ENCODE peak calls at places on chromosomes 4 and X, in ten cellular contexts. One of them, this sample, is unnamed.

GRCh38 chr4:138981930-138982390 is 33.6 kb upstream of the NOCT start:
- DNase-seq in activated naive CD4-positive, alpha-beta T cell treated with anti-CD3 and anti-CD28 coated beads, Interleukin-2, amount 50 U/mL, for 72 hours: no peak
- DNase-seq in HuH-7.5: peak
- DNase-seq in KBM-7: peak
- DNase-seq in NCI-H1417: no peak
- DNase-seq in NCI-H510A treated with DMSO at 0.1 percent for 48 hours: peak
- DNase-seq in hippocampal formation: no peak
- DNase-seq in T-helper 2 cell: no peak
- DNase-seq in progenitor cell of endocrine pancreas: no peak
- DNase-seq in body of pancreas: peak
- DNase-seq in this sample: peak

GRCh38 chr4:26496207-26496783 is 6.0 kb upstream of the CCKAR start:
- DNase-seq in HuH-7.5: no peak
- DNase-seq in hippocampal formation: no peak
- DNase-seq in NCI-H1417: no peak
- DNase-seq in KBM-7: peak
- DNase-seq in body of pancreas: no peak
- DNase-seq in T-helper 2 cell: no peak
- DNase-seq in progenitor cell of endocrine pancreas: no peak
- DNase-seq in activated naive CD4-positive, alpha-beta T cell treated with anti-CD3 and anti-CD28 coated beads, Interleukin-2, amount 50 U/mL, for 72 hours: no peak
- DNase-seq in NCI-H510A treated with DMSO at 0.1 percent for 48 hours: no peak
- DNase-seq in this sample: peak

GRCh38 chr4:82562553-82562854 is 716 bp upstream of the TMEM150C start:
- DNase-seq in hippocampal formation: no peak
- DNase-seq in NCI-H510A treated with DMSO at 0.1 percent for 48 hours: no peak
- DNase-seq in body of pancreas: no peak
- DNase-seq in progenitor cell of endocrine pancreas: no peak
- DNase-seq in KBM-7: no peak
- DNase-seq in NCI-H1417: no peak
- DNase-seq in HuH-7.5: peak
- DNase-seq in T-helper 2 cell: no peak
- DNase-seq in activated naive CD4-positive, alpha-beta T cell treated with anti-CD3 and anti-CD28 coated beads, Interleukin-2, amount 50 U/mL, for 72 hours: no peak
- DNase-seq in this sample: no peak

GRCh38 chr4:25713812-25714211 is 58.2 kb downstream of the SLC34A2 start:
- DNase-seq in T-helper 2 cell: no peak
- DNase-seq in HuH-7.5: no peak
- DNase-seq in NCI-H1417: no peak
- DNase-seq in hippocampal formation: no peak
- DNase-seq in progenitor cell of endocrine pancreas: no peak
- DNase-seq in body of pancreas: no peak
- DNase-seq in NCI-H510A treated with DMSO at 0.1 percent for 48 hours: no peak
- DNase-seq in KBM-7: no peak
- DNase-seq in activated naive CD4-positive, alpha-beta T cell treated with anti-CD3 and anti-CD28 coated beads, Interleukin-2, amount 50 U/mL, for 72 hours: no peak
- DNase-seq in this sample: no peak

GRCh38 chr4:153521467-153521866 is 55.3 kb downstream of the TMEM131L start:
- DNase-seq in KBM-7: no peak
- DNase-seq in body of pancreas: no peak
- DNase-seq in HuH-7.5: no peak
- DNase-seq in activated naive CD4-positive, alpha-beta T cell treated with anti-CD3 and anti-CD28 coated beads, Interleukin-2, amount 50 U/mL, for 72 hours: no peak
- DNase-seq in progenitor cell of endocrine pancreas: no peak
- DNase-seq in NCI-H1417: no peak
- DNase-seq in NCI-H510A treated with DMSO at 0.1 percent for 48 hours: no peak
- DNase-seq in T-helper 2 cell: peak
- DNase-seq in hippocampal formation: no peak
- DNase-seq in this sample: no peak

GRCh38 chrX:42176790-42177189 is 253.4 kb upstream of the CASK start:
- DNase-seq in KBM-7: no peak
- DNase-seq in progenitor cell of endocrine pancreas: no peak
- DNase-seq in hippocampal formation: no peak
- DNase-seq in NCI-H1417: peak
- DNase-seq in HuH-7.5: no peak
- DNase-seq in body of pancreas: peak
- DNase-seq in NCI-H510A treated with DMSO at 0.1 percent for 48 hours: peak
- DNase-seq in activated naive CD4-positive, alpha-beta T cell treated with anti-CD3 and anti-CD28 coated beads, Interleukin-2, amount 50 U/mL, for 72 hours: no peak
- DNase-seq in T-helper 2 cell: no peak
- DNase-seq in this sample: no peak

GRCh38 chrX:68504237-68504636 is 5.4 kb downstream of the YIPF6 start:
- DNase-seq in body of pancreas: no peak
- DNase-seq in T-helper 2 cell: no peak
- DNase-seq in activated naive CD4-positive, alpha-beta T cell treated with anti-CD3 and anti-CD28 coated beads, Interleukin-2, amount 50 U/mL, for 72 hours: peak
- DNase-seq in NCI-H1417: no peak
- DNase-seq in NCI-H510A treated with DMSO at 0.1 percent for 48 hours: no peak
- DNase-seq in progenitor cell of endocrine pancreas: no peak
- DNase-seq in HuH-7.5: no peak
- DNase-seq in KBM-7: no peak
- DNase-seq in hippocampal formation: no peak
- DNase-seq in this sample: peak

GRCh38 chr4:5143940-5144339 is 92.7 kb downstream of the STK32B start:
- DNase-seq in activated naive CD4-positive, alpha-beta T cell treated with anti-CD3 and anti-CD28 coated beads, Interleukin-2, amount 50 U/mL, for 72 hours: no peak
- DNase-seq in T-helper 2 cell: no peak
- DNase-seq in KBM-7: no peak
- DNase-seq in progenitor cell of endocrine pancreas: no peak
- DNase-seq in hippocampal formation: no peak
- DNase-seq in NCI-H1417: no peak
- DNase-seq in NCI-H510A treated with DMSO at 0.1 percent for 48 hours: no peak
- DNase-seq in body of pancreas: no peak
- DNase-seq in HuH-7.5: no peak
- DNase-seq in this sample: no peak

GRCh38 chr4:15320116-15320515 is 107.7 kb upstream of the C1QTNF7 start:
- DNase-seq in body of pancreas: no peak
- DNase-seq in NCI-H1417: no peak
- DNase-seq in HuH-7.5: no peak
- DNase-seq in T-helper 2 cell: no peak
- DNase-seq in activated naive CD4-positive, alpha-beta T cell treated with anti-CD3 and anti-CD28 coated beads, Interleukin-2, amount 50 U/mL, for 72 hours: no peak
- DNase-seq in NCI-H510A treated with DMSO at 0.1 percent for 48 hours: no peak
- DNase-seq in KBM-7: no peak
- DNase-seq in progenitor cell of endocrine pancreas: no peak
- DNase-seq in hippocampal formation: no peak
- DNase-seq in this sample: no peak

GRCh38 chr4:151206241-151207005 is 70.5 kb upstream of the PRSS48 start:
- DNase-seq in activated naive CD4-positive, alpha-beta T cell treated with anti-CD3 and anti-CD28 coated beads, Interleukin-2, amount 50 U/mL, for 72 hours: no peak
- DNase-seq in hippocampal formation: no peak
- DNase-seq in body of pancreas: no peak
- DNase-seq in NCI-H510A treated with DMSO at 0.1 percent for 48 hours: no peak
- DNase-seq in NCI-H1417: no peak
- DNase-seq in HuH-7.5: no peak
- DNase-seq in progenitor cell of endocrine pancreas: no peak
- DNase-seq in T-helper 2 cell: no peak
- DNase-seq in KBM-7: no peak
- DNase-seq in this sample: no peak

GRCh38 chrX:123962006-123962485 is 540 bp downstream of the STAG2 start:
- DNase-seq in body of pancreas: peak
- DNase-seq in NCI-H510A treated with DMSO at 0.1 percent for 48 hours: peak
- DNase-seq in KBM-7: no peak
- DNase-seq in hippocampal formation: peak
- DNase-seq in activated naive CD4-positive, alpha-beta T cell treated with anti-CD3 and anti-CD28 coated beads, Interleukin-2, amount 50 U/mL, for 72 hours: no peak
- DNase-seq in NCI-H1417: no peak
- DNase-seq in progenitor cell of endocrine pancreas: no peak
- DNase-seq in HuH-7.5: no peak
- DNase-seq in T-helper 2 cell: no peak
- DNase-seq in this sample: no peak

GRCh38 chr4:185005209-185005819 is 13.0 kb upstream of the HELT start:
- DNase-seq in NCI-H510A treated with DMSO at 0.1 percent for 48 hours: peak
- DNase-seq in NCI-H1417: peak
- DNase-seq in KBM-7: peak
- DNase-seq in hippocampal formation: peak
- DNase-seq in activated naive CD4-positive, alpha-beta T cell treated with anti-CD3 and anti-CD28 coated beads, Interleukin-2, amount 50 U/mL, for 72 hours: no peak
- DNase-seq in body of pancreas: peak
- DNase-seq in HuH-7.5: no peak
- DNase-seq in progenitor cell of endocrine pancreas: peak
- DNase-seq in T-helper 2 cell: peak
- DNase-seq in this sample: peak

GRCh38 chrX:63430026-63430425 is 78.9 kb upstream of the SPIN4 start:
- DNase-seq in progenitor cell of endocrine pancreas: no peak
- DNase-seq in KBM-7: no peak
- DNase-seq in NCI-H1417: no peak
- DNase-seq in HuH-7.5: no peak
- DNase-seq in hippocampal formation: no peak
- DNase-seq in T-helper 2 cell: no peak
- DNase-seq in body of pancreas: no peak
- DNase-seq in activated naive CD4-positive, alpha-beta T cell treated with anti-CD3 and anti-CD28 coated beads, Interleukin-2, amount 50 U/mL, for 72 hours: no peak
- DNase-seq in NCI-H510A treated with DMSO at 0.1 percent for 48 hours: no peak
- DNase-seq in this sample: no peak

GRCh38 chr4:65559270-65559669 is 111.0 kb downstream of the EPHA5 start:
- DNase-seq in KBM-7: no peak
- DNase-seq in NCI-H1417: no peak
- DNase-seq in activated naive CD4-positive, alpha-beta T cell treated with anti-CD3 and anti-CD28 coated beads, Interleukin-2, amount 50 U/mL, for 72 hours: no peak
- DNase-seq in T-helper 2 cell: no peak
- DNase-seq in NCI-H510A treated with DMSO at 0.1 percent for 48 hours: no peak
- DNase-seq in HuH-7.5: no peak
- DNase-seq in progenitor cell of endocrine pancreas: no peak
- DNase-seq in hippocampal formation: no peak
- DNase-seq in body of pancreas: no peak
- DNase-seq in this sample: no peak

GRCh38 chr4:23788460-23788859 is 101.4 kb downstream of the PPARGC1A start:
- DNase-seq in progenitor cell of endocrine pancreas: no peak
- DNase-seq in activated naive CD4-positive, alpha-beta T cell treated with anti-CD3 and anti-CD28 coated beads, Interleukin-2, amount 50 U/mL, for 72 hours: no peak
- DNase-seq in T-helper 2 cell: no peak
- DNase-seq in hippocampal formation: no peak
- DNase-seq in KBM-7: no peak
- DNase-seq in body of pancreas: peak
- DNase-seq in HuH-7.5: no peak
- DNase-seq in NCI-H1417: peak
- DNase-seq in NCI-H510A treated with DMSO at 0.1 percent for 48 hours: peak
- DNase-seq in this sample: no peak

GRCh38 chr4:3690576-3691152 is 75.5 kb upstream of the ADRA2C start:
- DNase-seq in T-helper 2 cell: no peak
- DNase-seq in NCI-H1417: no peak
- DNase-seq in KBM-7: no peak
- DNase-seq in hippocampal formation: no peak
- DNase-seq in body of pancreas: no peak
- DNase-seq in HuH-7.5: no peak
- DNase-seq in activated naive CD4-positive, alpha-beta T cell treated with anti-CD3 and anti-CD28 coated beads, Interleukin-2, amount 50 U/mL, for 72 hours: no peak
- DNase-seq in NCI-H510A treated with DMSO at 0.1 percent for 48 hours: no peak
- DNase-seq in progenitor cell of endocrine pancreas: no peak
- DNase-seq in this sample: no peak

GRCh38 chrX:22652596-22652995 is 347.2 kb upstream of the DDX53 start:
- DNase-seq in NCI-H510A treated with DMSO at 0.1 percent for 48 hours: no peak
- DNase-seq in KBM-7: no peak
- DNase-seq in activated naive CD4-positive, alpha-beta T cell treated with anti-CD3 and anti-CD28 coated beads, Interleukin-2, amount 50 U/mL, for 72 hours: no peak
- DNase-seq in NCI-H1417: peak
- DNase-seq in hippocampal formation: no peak
- DNase-seq in progenitor cell of endocrine pancreas: no peak
- DNase-seq in body of pancreas: peak
- DNase-seq in T-helper 2 cell: no peak
- DNase-seq in HuH-7.5: no peak
- DNase-seq in this sample: peak

GRCh38 chr4:163165217-163166017 is 1.3 kb downstream of the NAF1 start:
- DNase-seq in hippocampal formation: no peak
- DNase-seq in activated naive CD4-positive, alpha-beta T cell treated with anti-CD3 and anti-CD28 coated beads, Interleukin-2, amount 50 U/mL, for 72 hours: no peak
- DNase-seq in body of pancreas: no peak
- DNase-seq in NCI-H1417: no peak
- DNase-seq in progenitor cell of endocrine pancreas: no peak
- DNase-seq in KBM-7: peak
- DNase-seq in HuH-7.5: no peak
- DNase-seq in NCI-H510A treated with DMSO at 0.1 percent for 48 hours: no peak
- DNase-seq in T-helper 2 cell: no peak
- DNase-seq in this sample: no peak

GRCh38 chrX:7603387-7603786 is 239.6 kb upstream of the VCX start:
- DNase-seq in body of pancreas: no peak
- DNase-seq in KBM-7: no peak
- DNase-seq in NCI-H510A treated with DMSO at 0.1 percent for 48 hours: no peak
- DNase-seq in hippocampal formation: no peak
- DNase-seq in progenitor cell of endocrine pancreas: no peak
- DNase-seq in activated naive CD4-positive, alpha-beta T cell treated with anti-CD3 and anti-CD28 coated beads, Interleukin-2, amount 50 U/mL, for 72 hours: no peak
- DNase-seq in HuH-7.5: no peak
- DNase-seq in T-helper 2 cell: no peak
- DNase-seq in NCI-H1417: no peak
- DNase-seq in this sample: no peak

GRCh38 chr4:110412354-110412753 is 63.6 kb upstream of the ENPEP start:
- DNase-seq in hippocampal formation: no peak
- DNase-seq in NCI-H510A treated with DMSO at 0.1 percent for 48 hours: no peak
- DNase-seq in body of pancreas: no peak
- DNase-seq in progenitor cell of endocrine pancreas: no peak
- DNase-seq in NCI-H1417: no peak
- DNase-seq in HuH-7.5: no peak
- DNase-seq in T-helper 2 cell: no peak
- DNase-seq in KBM-7: no peak
- DNase-seq in activated naive CD4-positive, alpha-beta T cell treated with anti-CD3 and anti-CD28 coated beads, Interleukin-2, amount 50 U/mL, for 72 hours: no peak
- DNase-seq in this sample: no peak

GRCh38 chr4:94595880-94596483 is 144.2 kb downstream of the PDLIM5 start:
- DNase-seq in NCI-H1417: peak
- DNase-seq in hippocampal formation: no peak
- DNase-seq in progenitor cell of endocrine pancreas: no peak
- DNase-seq in NCI-H510A treated with DMSO at 0.1 percent for 48 hours: peak
- DNase-seq in activated naive CD4-positive, alpha-beta T cell treated with anti-CD3 and anti-CD28 coated beads, Interleukin-2, amount 50 U/mL, for 72 hours: no peak
- DNase-seq in T-helper 2 cell: peak
- DNase-seq in HuH-7.5: no peak
- DNase-seq in KBM-7: peak
- DNase-seq in body of pancreas: no peak
- DNase-seq in this sample: no peak

GRCh38 chrX:131907488-131908314 is 115.4 kb upstream of the STK26 start:
- DNase-seq in HuH-7.5: peak
- DNase-seq in progenitor cell of endocrine pancreas: no peak
- DNase-seq in NCI-H1417: no peak
- DNase-seq in T-helper 2 cell: no peak
- DNase-seq in activated naive CD4-positive, alpha-beta T cell treated with anti-CD3 and anti-CD28 coated beads, Interleukin-2, amount 50 U/mL, for 72 hours: no peak
- DNase-seq in KBM-7: no peak
- DNase-seq in NCI-H510A treated with DMSO at 0.1 percent for 48 hours: no peak
- DNase-seq in body of pancreas: no peak
- DNase-seq in hippocampal formation: no peak
- DNase-seq in this sample: peak

GRCh38 chrX:16476009-16476408 is 173.9 kb upstream of the S100G start:
- DNase-seq in progenitor cell of endocrine pancreas: no peak
- DNase-seq in NCI-H510A treated with DMSO at 0.1 percent for 48 hours: no peak
- DNase-seq in T-helper 2 cell: no peak
- DNase-seq in HuH-7.5: no peak
- DNase-seq in hippocampal formation: no peak
- DNase-seq in KBM-7: no peak
- DNase-seq in body of pancreas: no peak
- DNase-seq in NCI-H1417: no peak
- DNase-seq in activated naive CD4-positive, alpha-beta T cell treated with anti-CD3 and anti-CD28 coated beads, Interleukin-2, amount 50 U/mL, for 72 hours: no peak
- DNase-seq in this sample: no peak

GRCh38 chr4:40909363-40909876 is 159.7 kb downstream of the NSUN7 start:
- DNase-seq in hippocampal formation: no peak
- DNase-seq in activated naive CD4-positive, alpha-beta T cell treated with anti-CD3 and anti-CD28 coated beads, Interleukin-2, amount 50 U/mL, for 72 hours: no peak
- DNase-seq in T-helper 2 cell: no peak
- DNase-seq in progenitor cell of endocrine pancreas: no peak
- DNase-seq in NCI-H510A treated with DMSO at 0.1 percent for 48 hours: peak
- DNase-seq in KBM-7: no peak
- DNase-seq in NCI-H1417: peak
- DNase-seq in body of pancreas: no peak
- DNase-seq in HuH-7.5: no peak
- DNase-seq in this sample: peak

GRCh38 chrX:153488231-153488914 is 6.4 kb upstream of the BGN start:
- DNase-seq in NCI-H1417: no peak
- DNase-seq in progenitor cell of endocrine pancreas: no peak
- DNase-seq in KBM-7: no peak
- DNase-seq in NCI-H510A treated with DMSO at 0.1 percent for 48 hours: no peak
- DNase-seq in activated naive CD4-positive, alpha-beta T cell treated with anti-CD3 and anti-CD28 coated beads, Interleukin-2, amount 50 U/mL, for 72 hours: no peak
- DNase-seq in T-helper 2 cell: no peak
- DNase-seq in HuH-7.5: peak
- DNase-seq in hippocampal formation: no peak
- DNase-seq in body of pancreas: peak
- DNase-seq in this sample: peak

GRCh38 chr4:163591614-163592020 is 97.1 kb downstream of the TMA16 start:
- DNase-seq in NCI-H1417: no peak
- DNase-seq in progenitor cell of endocrine pancreas: no peak
- DNase-seq in NCI-H510A treated with DMSO at 0.1 percent for 48 hours: no peak
- DNase-seq in activated naive CD4-positive, alpha-beta T cell treated with anti-CD3 and anti-CD28 coated beads, Interleukin-2, amount 50 U/mL, for 72 hours: no peak
- DNase-seq in HuH-7.5: no peak
- DNase-seq in T-helper 2 cell: no peak
- DNase-seq in KBM-7: peak
- DNase-seq in hippocampal formation: no peak
- DNase-seq in body of pancreas: no peak
- DNase-seq in this sample: no peak

GRCh38 chrX:9267415-9267814 is 197.4 kb upstream of the TBL1X start:
- DNase-seq in NCI-H1417: no peak
- DNase-seq in progenitor cell of endocrine pancreas: no peak
- DNase-seq in activated naive CD4-positive, alpha-beta T cell treated with anti-CD3 and anti-CD28 coated beads, Interleukin-2, amount 50 U/mL, for 72 hours: no peak
- DNase-seq in NCI-H510A treated with DMSO at 0.1 percent for 48 hours: no peak
- DNase-seq in hippocampal formation: no peak
- DNase-seq in KBM-7: no peak
- DNase-seq in HuH-7.5: peak
- DNase-seq in body of pancreas: peak
- DNase-seq in T-helper 2 cell: no peak
- DNase-seq in this sample: no peak